ENCODE peak calls at places on chromosomes 13 and 19, in eight cellular contexts. Z, T, C, A, H, J, Q and E are unnamed samples.

GRCh38 chr13:94217370-94217769 is 262.1 kb downstream of the DCT start:
- DNase-seq in Q (no peak), J (peak), Z (peak), A (no peak), T (no peak), H (peak), C (no peak), E (peak)

GRCh38 chr13:47291116-47291656 is 394.3 kb upstream of the HTR2A start:
- DNase-seq in Q (no peak), C (no peak), J (peak), Z (no peak), A (no peak), H (no peak), T (no peak), E (no peak)

GRCh38 chr19:53019684-53020083 is 6.0 kb downstream of the ERVV-1 start:
- DNase-seq in Z (no peak), H (peak), T (no peak), A (no peak), C (no peak), J (no peak), Q (no peak), E (peak)

GRCh38 chr19:29764322-29764721 is 47.5 kb upstream of the CCNE1 start:
- DNase-seq in H (no peak), A (no peak), Z (no peak), Q (no peak), T (no peak), C (no peak), J (no peak), E (no peak)

GRCh38 chr13:97802213-97802612 is 151.3 kb upstream of the IPO5 start:
- DNase-seq in C (no peak), J (no peak), A (no peak), T (no peak), H (no peak), Z (no peak), Q (no peak), E (no peak)

GRCh38 chr13:27131202-27131623 is 40.4 kb downstream of the USP12 start:
- DNase-seq in C (no peak), A (no peak), H (peak), T (no peak), Q (no peak), Z (no peak), J (peak), E (no peak)

GRCh38 chr19:55246462-55247451 is 12.1 kb downstream of the PPP6R1 start:
- DNase-seq in H (no peak), A (no peak), J (no peak), C (no peak), Q (no peak), T (no peak), Z (no peak), E (no peak)

GRCh38 chr19:31330761-31331160 is 18.5 kb downstream of the TSHZ3 start:
- DNase-seq in T (no peak), C (no peak), A (no peak), Z (no peak), Q (no peak), J (no peak), H (no peak), E (no peak)

GRCh38 chr13:43905435-43906031 is 25.8 kb downstream of the LACC1 start:
- DNase-seq in Z (peak), H (peak), A (no peak), T (no peak), C (peak), Q (peak), J (peak), E (peak)

GRCh38 chr13:99004931-99005330 is 27.1 kb upstream of the DOCK9 start:
- DNase-seq in Z (no peak), Q (no peak), C (no peak), H (no peak), T (no peak), J (no peak), A (no peak), E (no peak)

GRCh38 chr13:73201601-73202000 is 142.8 kb downstream of the KLF5 start:
- DNase-seq in C (no peak), J (no peak), T (no peak), Z (peak), Q (no peak), A (no peak), H (no peak), E (no peak)

GRCh38 chr19:57708641-57709354 is at the start of gene ZNF154:
- DNase-seq in Z (peak), Q (peak), J (peak), T (peak), H (peak), C (no peak), A (peak), E (peak)
- H3K4me3 ChIP-seq in Z (peak), Q (no peak), J (peak), T (peak), H (peak), C (no peak), A (peak), E (peak)

GRCh38 chr19:2820112-2820702 is 539 bp downstream of the ZNF554 start:
- DNase-seq in A (no peak), H (no peak), T (no peak), Q (no peak), Z (no peak), J (no peak), C (no peak), E (no peak)

GRCh38 chr19:2822846-2823245 is 3.2 kb downstream of the ZNF554 start:
- DNase-seq in A (no peak), Q (no peak), C (no peak), T (no peak), H (no peak), Z (no peak), J (no peak), E (no peak)

GRCh38 chr19:2816641-2817040 is 3.0 kb upstream of the ZNF554 start:
- DNase-seq in C (no peak), T (no peak), Q (no peak), H (no peak), A (no peak), Z (no peak), J (no peak), E (no peak)

GRCh38 chr19:2815923-2816322 is 3.7 kb upstream of the ZNF554 start:
- DNase-seq in T (no peak), Z (no peak), J (no peak), C (no peak), H (no peak), Q (no peak), A (no peak), E (no peak)

GRCh38 chr19:2819540-2820111 is at the start of gene ZNF554:
- DNase-seq in J (peak), A (peak), T (peak), C (peak), Q (peak), Z (peak), H (peak), E (peak)
- TF ChIP-seq CTCF in J (peak), A (peak), T (peak), C (peak), Q (peak), Z (peak), H (peak), E (peak)

GRCh38 chr19:16199275-16199932 is 1.7 kb downstream of the AP1M1 start:
- DNase-seq in A (no peak), Z (no peak), T (no peak), H (no peak), C (no peak), J (no peak), Q (no peak), E (no peak)
- H3K4me3 ChIP-seq in A (peak), Z (peak), T (peak), H (no peak), C (peak), J (no peak), Q (no peak), E (peak)

GRCh38 chr19:49985926-49986325 is 25.0 kb upstream of the SIGLEC11 start:
- DNase-seq in T (no peak), Z (no peak), Q (no peak), J (no peak), H (no peak), A (no peak), C (no peak), E (no peak)

GRCh38 chr19:49988433-49988832 is 27.5 kb upstream of the SIGLEC11 start:
- DNase-seq in J (peak), Q (no peak), C (no peak), A (no peak), T (no peak), Z (peak), H (peak), E (no peak)

GRCh38 chr19:49987159-49987698 is 26.3 kb upstream of the SIGLEC11 start:
- DNase-seq in H (peak), T (peak), Z (peak), Q (peak), J (peak), C (peak), A (peak), E (peak)

GRCh38 chr19:49986354-49986753 is 25.4 kb upstream of the SIGLEC11 start:
- DNase-seq in A (no peak), H (no peak), Q (no peak), T (no peak), C (no peak), J (no peak), Z (no peak), E (no peak)

GRCh38 chr19:49988007-49988406 is 27.0 kb upstream of the SIGLEC11 start:
- DNase-seq in T (no peak), J (no peak), Z (no peak), H (no peak), A (no peak), C (no peak), Q (no peak), E (no peak)
- TF ChIP-seq CTCF in T (no peak), J (no peak), Z (no peak), H (no peak), A (no peak), C (no peak), Q (no peak), E (no peak)

GRCh38 chr19:47020132-47020805 is 632 bp downstream of the NPAS1 start:
- DNase-seq in C (no peak), Q (no peak), Z (no peak), T (no peak), A (no peak), H (no peak), J (no peak), E (no peak)

GRCh38 chr19:47021536-47022139 is 2.0 kb downstream of the NPAS1 start:
- DNase-seq in H (no peak), A (no peak), Q (no peak), Z (peak), T (no peak), J (no peak), C (no peak), E (no peak)

GRCh38 chr19:47020992-47021496 is 1.4 kb downstream of the NPAS1 start:
- DNase-seq in A (no peak), Z (peak), C (no peak), T (no peak), Q (no peak), H (no peak), J (no peak), E (peak)

GRCh38 chr19:47018923-47019322 is 714 bp upstream of the NPAS1 start:
- DNase-seq in C (no peak), Z (no peak), T (no peak), J (no peak), Q (no peak), A (no peak), H (no peak), E (no peak)

DNA sequence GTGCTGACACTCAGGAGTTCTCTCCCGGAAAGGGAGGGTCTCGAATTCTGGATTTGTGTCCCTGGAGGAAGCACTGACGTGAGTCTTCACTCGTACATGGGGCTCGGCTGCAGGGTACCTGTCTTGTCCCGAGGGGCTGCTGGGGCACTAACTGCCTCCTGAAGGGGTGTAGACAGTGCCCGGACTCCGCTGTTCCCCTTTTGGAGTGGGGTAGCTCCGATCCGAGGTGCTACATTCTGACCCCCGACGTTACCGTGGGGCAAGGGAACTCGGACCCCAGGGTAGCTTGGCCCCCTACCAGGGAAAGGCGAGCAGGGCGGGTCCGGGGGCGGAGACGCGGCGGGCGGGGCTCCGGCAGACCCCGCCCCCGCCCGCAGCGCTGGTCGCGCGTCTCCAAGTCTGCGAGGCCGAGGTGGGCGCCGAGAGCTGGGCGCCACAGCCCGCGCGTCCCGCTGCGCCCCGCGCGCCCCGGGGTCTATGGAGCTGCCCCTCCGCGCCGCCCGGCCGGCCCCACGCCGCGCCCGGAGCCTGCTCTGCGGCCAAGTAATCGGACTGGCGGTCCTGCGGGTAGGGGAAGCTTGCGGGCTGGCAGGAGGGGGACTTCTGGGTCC is at the start of gene NPAS1:
- DNase-seq in A (no peak), H (no peak), Q (no peak), C (no peak), Z (no peak), J (no peak), T (no peak), E (no peak)
- H3K4me3 ChIP-seq in A (no peak), H (peak), Q (no peak), C (peak), Z (peak), J (no peak), T (peak), E (peak)